ENCODE peak calls at places on chromosomes 13 and 19, in four cellular contexts. Z, J, P and H are unnamed samples.

GRCh38 chr19:19040417-19040816 is 7.0 kb downstream of the ARMC6 start:
- DNase-seq in Z (peak), J (peak), P (no peak), H (no peak)

GRCh38 chr13:98564204-98564603 is 12.7 kb downstream of the STK24 start:
- DNase-seq in Z (no peak), J (no peak), P (no peak), H (no peak)

GRCh38 chr13:39452834-39453233 is 150.2 kb downstream of the LHFPL6 start:
- DNase-seq in Z (no peak), J (no peak), P (no peak), H (no peak)

GRCh38 chr19:41870401-41870873 is 6.6 kb upstream of the CD79A start:
- DNase-seq in Z (peak), J (peak), P (no peak), H (no peak)

GRCh38 chr13:101258071-101258470 is 158.2 kb downstream of the NALCN start:
- DNase-seq in Z (peak), J (peak), P (no peak), H (peak)

GRCh38 chr19:38675611-38676010 is 28.2 kb downstream of the ACTN4 start:
- DNase-seq in Z (no peak), J (no peak), P (no peak), H (no peak)

GRCh38 chr19:14023404-14024235 is 4.3 kb upstream of the RLN3 start:
- DNase-seq in Z (peak), J (peak), P (peak), H (peak)

GRCh38 chr13:50441141-50441540 is 402.4 kb downstream of the DLEU7 start:
- DNase-seq in Z (no peak), J (no peak), P (no peak), H (no peak)

GRCh38 chr13:64088491-64088890 is 2672.8 kb upstream of the PCDH20 start:
- DNase-seq in Z (no peak), J (no peak), P (no peak), H (no peak)

GRCh38 chr13:42047561-42048322 is 706 bp upstream of the DGKH start:
- DNase-seq in Z (peak), J (peak), P (peak), H (peak)

GRCh38 chr19:6754653-6755463 is 12.4 kb downstream of the SH2D3A start:
- DNase-seq in Z (no peak), J (no peak), P (no peak), H (no peak)